ENCODE peak calls at places on chromosomes 13 and 19, in ten cellular contexts. I is AG10803, Z is endodermal cell, L is neural progenitor cell, A is progenitor cell of endocrine pancreas, M is cardiac muscle cell, H is AG09319, X is D721Med, Q is esophagus squamous epithelium, N is astrocyte of the cerebellum. C is an unnamed sample.

GRCh38 chr13:32309812-32310706 is 5.1 kb downstream of the ZAR1L start:
- DNase-seq in I (peak), Z (peak), L (peak), A (no peak), M (peak), H (peak), X (no peak), Q (no peak), N (peak), C (no peak)

GRCh38 chr19:51070334-51070886 is 5.5 kb upstream of the KLK13 start:
- DNase-seq in I (no peak), Z (no peak), L (no peak), A (no peak), M (no peak), H (no peak), X (no peak), Q (no peak), N (no peak), C (no peak)

GRCh38 chr19:2550431-2551171 is 74.7 kb downstream of the GADD45B start:
- DNase-seq in I (peak), Z (peak), L (no peak), A (no peak), M (no peak), H (no peak), X (peak), Q (no peak), N (no peak), C (no peak)

GRCh38 chr19:1241417-1242095 is at the start of gene ATP5F1D:
- DNase-seq in I (peak), Z (peak), L (peak), A (peak), M (peak), H (peak), X (peak), Q (no peak), N (peak), C (peak)

GRCh38 chr19:33280351-33280921 is 21.9 kb downstream of the CEBPA start:
- DNase-seq in I (no peak), Z (no peak), L (no peak), A (no peak), M (no peak), H (no peak), X (no peak), Q (no peak), N (no peak), C (no peak)

GRCh38 chr19:37329686-37330085 is 41.2 kb upstream of the ZNF527 start:
- DNase-seq in I (no peak), Z (peak), L (peak), A (no peak), M (peak), H (no peak), X (no peak), Q (no peak), N (no peak), C (no peak)

GRCh38 chr13:50170447-50171037 is 155.3 kb downstream of the KCNRG start:
- DNase-seq in I (peak), Z (no peak), L (no peak), A (no peak), M (no peak), H (no peak), X (no peak), Q (no peak), N (no peak), C (no peak)

GRCh38 chr13:113495494-113496251 is 5.2 kb upstream of the DCUN1D2 start:
- DNase-seq in I (no peak), Z (peak), L (peak), A (no peak), M (peak), H (no peak), X (no peak), Q (no peak), N (no peak), C (no peak)

GRCh38 chr13:110150384-110151091 is 156.4 kb downstream of the COL4A1 start:
- DNase-seq in I (peak), Z (peak), L (no peak), A (no peak), M (no peak), H (no peak), X (no peak), Q (no peak), N (no peak), C (no peak)

GRCh38 chr19:31095100-31095804 is 254.0 kb downstream of the TSHZ3 start:
- DNase-seq in I (no peak), Z (no peak), L (no peak), A (no peak), M (no peak), H (no peak), X (no peak), Q (no peak), N (no peak), C (no peak)

GRCh38 chr19:41998246-41999020 is 4.4 kb upstream of the ATP1A3 start:
- DNase-seq in I (peak), Z (peak), L (peak), A (peak), M (peak), H (no peak), X (peak), Q (no peak), N (no peak), C (no peak)

GRCh38 chr19:50358483-50359431 is 6.7 kb downstream of the NAPSA start:
- DNase-seq in I (peak), Z (no peak), L (no peak), A (no peak), M (no peak), H (no peak), X (no peak), Q (no peak), N (no peak), C (peak)

GRCh38 chr13:33874871-33875270 is 56.9 kb downstream of the RFC3 start:
- DNase-seq in I (no peak), Z (no peak), L (no peak), A (no peak), M (no peak), H (no peak), X (no peak), Q (no peak), N (no peak), C (no peak)

GRCh38 chr13:79043208-79043607 is 362.8 kb downstream of the RBM26 start:
- DNase-seq in I (no peak), Z (no peak), L (no peak), A (no peak), M (no peak), H (no peak), X (no peak), Q (no peak), N (no peak), C (no peak)

GRCh38 chr13:109862627-109863026 is 76.2 kb upstream of the IRS2 start:
- DNase-seq in I (no peak), Z (no peak), L (no peak), A (no peak), M (no peak), H (no peak), X (no peak), Q (no peak), N (no peak), C (no peak)

GRCh38 chr13:44719857-44720671 is 143.9 kb upstream of the TSC22D1 start:
- DNase-seq in I (peak), Z (no peak), L (no peak), A (no peak), M (no peak), H (peak), X (no peak), Q (no peak), N (peak), C (no peak)

GRCh38 chr13:71587778-71588177 is 279.2 kb downstream of the DACH1 start:
- DNase-seq in I (no peak), Z (no peak), L (no peak), A (no peak), M (no peak), H (no peak), X (no peak), Q (no peak), N (no peak), C (no peak)

GRCh38 chr13:114044486-114044885 is 70.6 kb upstream of the C13orf46 start:
- DNase-seq in I (peak), Z (no peak), L (no peak), A (no peak), M (no peak), H (no peak), X (no peak), Q (no peak), N (no peak), C (no peak)

GRCh38 chr19:47676811-47677210 is 36.4 kb upstream of the EHD2 start:
- DNase-seq in I (no peak), Z (no peak), L (no peak), A (no peak), M (no peak), H (no peak), X (no peak), Q (no peak), N (no peak), C (no peak)

DNA sequence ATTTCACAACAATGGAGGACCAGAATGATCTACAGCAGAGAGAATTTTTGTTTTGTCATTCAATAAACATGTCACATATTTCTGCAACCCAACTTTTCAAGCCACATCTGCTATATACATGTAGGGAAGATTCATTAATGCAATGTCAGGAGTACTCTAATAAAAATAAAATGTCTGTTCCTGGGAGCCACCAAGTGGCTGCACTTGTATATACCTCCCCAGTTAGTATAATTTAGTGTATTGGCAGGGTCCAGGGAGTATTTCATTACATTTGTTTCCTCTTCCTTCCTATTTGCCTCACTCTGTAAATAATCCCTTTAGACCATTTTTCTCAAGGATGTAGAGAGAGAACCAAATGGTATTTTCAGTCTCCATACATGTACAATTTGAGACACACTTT is 1169.0 kb downstream of the DIAPH3 start:
- DNase-seq in I (no peak), Z (no peak), L (no peak), A (no peak), M (no peak), H (no peak), X (no peak), Q (no peak), N (no peak), C (no peak)
- TF ChIP-seq CTCF in I (no peak), Z (peak), L (peak), A (peak), M (peak), H (no peak), X (peak), Q (no peak), N (peak), C (no peak)

DNA sequence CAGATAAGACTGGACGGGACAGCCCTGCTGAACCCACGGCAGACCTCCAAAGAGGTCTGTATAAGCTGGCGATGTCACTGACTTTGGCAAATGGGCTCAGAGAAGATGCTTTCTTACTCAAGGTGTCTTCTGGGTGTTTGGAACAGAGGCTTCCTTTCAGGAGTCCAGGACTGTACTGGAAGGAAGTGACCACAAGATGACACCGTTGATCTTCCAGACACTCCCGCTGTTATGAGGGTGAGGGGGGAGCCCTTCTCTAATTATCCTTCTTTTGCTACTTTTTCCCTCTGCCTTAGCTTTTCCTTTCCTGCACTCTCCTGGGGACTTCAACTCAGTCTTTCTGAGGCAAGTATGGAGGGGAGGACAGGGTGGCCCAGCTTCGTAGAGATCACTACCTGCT is 65.2 kb upstream of the ZNF599 start:
- DNase-seq in I (no peak), Z (no peak), L (peak), A (no peak), M (peak), H (no peak), X (peak), Q (no peak), N (no peak), C (no peak)
- TF ChIP-seq CTCF in I (peak), Z (no peak), L (no peak), A (no peak), M (no peak), H (no peak), X (peak), Q (peak), N (no peak), C (no peak)

GRCh38 chr19:54430306-54431254 is 15.3 kb downstream of the TTYH1 start:
- DNase-seq in I (no peak), Z (peak), L (peak), A (no peak), M (peak), H (no peak), X (peak), Q (no peak), N (no peak), C (no peak)
- TF ChIP-seq CTCF in I (peak), Z (peak), L (peak), A (peak), M (peak), H (no peak), X (peak), Q (no peak), N (no peak), C (no peak)

GRCh38 chr19:12997967-12998940 is 3.0 kb downstream of the NFIX start:
- DNase-seq in I (no peak), Z (no peak), L (no peak), A (no peak), M (no peak), H (no peak), X (no peak), Q (no peak), N (no peak), C (no peak)

GRCh38 chr19:12994701-12995595 is at the start of gene NFIX:
- DNase-seq in I (peak), Z (peak), L (peak), A (peak), M (peak), H (no peak), X (no peak), Q (no peak), N (no peak), C (peak)

GRCh38 chr19:12995596-12996541 is 594 bp downstream of the NFIX start:
- DNase-seq in I (peak), Z (no peak), L (no peak), A (no peak), M (no peak), H (no peak), X (no peak), Q (no peak), N (no peak), C (no peak)

GRCh38 chr19:12997225-12997966 is 2.1 kb downstream of the NFIX start:
- DNase-seq in I (no peak), Z (no peak), L (no peak), A (no peak), M (no peak), H (no peak), X (no peak), Q (no peak), N (no peak), C (no peak)

GRCh38 chr19:12996542-12997094 is 1.3 kb downstream of the NFIX start:
- DNase-seq in I (peak), Z (peak), L (peak), A (no peak), M (no peak), H (no peak), X (no peak), Q (no peak), N (no peak), C (no peak)
- TF ChIP-seq CTCF in I (peak), Z (peak), L (peak), A (peak), M (no peak), H (no peak), X (no peak), Q (no peak), N (no peak), C (no peak)

DNA sequence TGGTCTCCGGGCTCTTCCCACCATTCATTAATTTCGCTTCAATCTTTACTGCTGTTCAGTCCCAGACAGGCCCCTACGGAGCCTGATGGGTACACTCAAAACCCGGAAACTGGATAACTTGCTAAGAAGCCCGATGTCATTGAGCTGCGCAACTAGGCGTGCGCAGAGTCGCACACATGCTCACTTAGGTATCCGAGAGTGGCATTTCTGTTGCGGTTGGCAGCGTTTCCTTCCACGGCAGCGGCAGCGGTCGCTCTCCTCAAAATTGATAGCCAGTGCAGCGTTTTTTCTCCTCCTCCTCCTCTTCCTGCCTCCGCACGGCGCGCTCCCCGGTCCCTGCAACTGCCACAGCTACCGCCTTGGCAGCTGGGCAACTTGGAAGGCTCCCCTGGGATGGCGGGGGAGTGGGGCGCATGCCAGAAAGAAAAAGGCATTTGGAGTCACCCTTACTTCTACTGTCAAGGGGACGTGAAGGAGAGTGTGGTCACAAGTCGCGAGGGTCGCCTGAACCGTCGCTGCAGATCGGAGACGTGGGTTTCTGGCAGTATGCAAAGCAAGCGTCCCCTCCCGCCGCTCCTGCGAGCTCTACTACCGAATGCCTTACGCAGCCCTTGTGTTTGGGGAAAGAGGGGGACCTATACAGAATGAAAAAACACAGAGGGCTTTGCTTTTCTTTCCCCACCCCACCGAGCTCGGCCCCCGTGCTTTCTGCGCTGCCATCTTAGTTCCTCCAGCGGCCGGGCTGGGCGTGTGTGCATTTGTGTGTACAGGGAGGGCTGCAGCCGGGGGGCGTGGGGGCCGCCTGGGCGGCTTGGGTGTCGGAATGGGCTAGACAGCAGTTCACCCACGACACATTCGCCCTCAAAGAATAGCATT is 2.5 kb upstream of the MYCBP2 start:
- DNase-seq in I (peak), Z (peak), L (peak), A (peak), M (peak), H (peak), X (peak), Q (peak), N (peak), C (peak)
- TF ChIP-seq CTCF in I (no peak), Z (no peak), L (no peak), A (no peak), M (no peak), H (no peak), X (no peak), Q (peak), N (no peak), C (no peak)